ENCODE peak calls at places on chromosomes 16 and 17, in nine cellular contexts. H is mesenchymal stem cell, B is tibial nerve, X is tibial artery, J is PC-9, O is colonic mucosa, N is endodermal cell, D is uterus, A is HAP-1. M is an unnamed sample. For H3K9me3, the result is how much of the 10 kb centered on the place peaks cover.

GRCh38 chr17:17181666-17182600 is 24.2 kb downstream of the PLD6 start:
- DNase-seq in H (no peak), B (no peak), X (no peak), J (no peak), O (no peak), N (no peak), D (no peak), A (no peak), M (no peak)

GRCh38 chr17:43871947-43872690 is 25.1 kb downstream of the CD300LG start:
- DNase-seq in H (no peak), B (no peak), X (no peak), J (peak), O (peak), N (peak), D (no peak), A (no peak), M (no peak)

GRCh38 chr16:84819644-84820304 is at the start of gene CRISPLD2:
- DNase-seq in H (peak), B (peak), X (peak), J (peak), O (peak), N (peak), D (peak), A (peak), M (no peak)

GRCh38 chr16:83200005-83200779 is 573.4 kb downstream of the CDH13 start:
- DNase-seq in H (no peak), B (no peak), X (no peak), J (no peak), O (no peak), N (peak), D (no peak), A (no peak), M (no peak)

GRCh38 chr17:45276031-45276430 is 14.1 kb upstream of the SPATA32 start:
- DNase-seq in H (peak), B (no peak), X (no peak), J (no peak), O (no peak), N (peak), D (no peak), A (no peak), M (no peak)

GRCh38 chr17:6082335-6082734 is 12.2 kb downstream of the WSCD1 start:
- DNase-seq in H (no peak), B (no peak), X (no peak), J (no peak), O (no peak), N (peak), D (no peak), A (no peak), M (no peak)

GRCh38 chr16:77805403-77805802 is 17.0 kb downstream of the VAT1L start:
- DNase-seq in H (no peak), B (no peak), X (no peak), J (no peak), O (no peak), N (no peak), D (no peak), A (no peak), M (no peak)

GRCh38 chr16:83633285-83633684 is 174.5 kb upstream of the HSBP1 start:
- DNase-seq in H (no peak), B (no peak), X (no peak), J (no peak), O (no peak), N (no peak), D (no peak), A (no peak), M (no peak)

GRCh38 chr17:50186661-50187402 is 14.6 kb downstream of the COL1A1 start:
- DNase-seq in H (peak), B (no peak), X (no peak), J (no peak), O (no peak), N (no peak), D (no peak), A (no peak), M (no peak)

GRCh38 chr17:46063239-46063638 is 64.2 kb downstream of the STH start:
- DNase-seq in H (peak), B (no peak), X (no peak), J (no peak), O (no peak), N (no peak), D (no peak), A (no peak), M (no peak)

GRCh38 chr16:74888227-74888862 is 96.6 kb downstream of the WDR59 start:
- DNase-seq in H (no peak), B (no peak), X (no peak), J (no peak), O (no peak), N (no peak), D (no peak), A (no peak), M (no peak)

DNA sequence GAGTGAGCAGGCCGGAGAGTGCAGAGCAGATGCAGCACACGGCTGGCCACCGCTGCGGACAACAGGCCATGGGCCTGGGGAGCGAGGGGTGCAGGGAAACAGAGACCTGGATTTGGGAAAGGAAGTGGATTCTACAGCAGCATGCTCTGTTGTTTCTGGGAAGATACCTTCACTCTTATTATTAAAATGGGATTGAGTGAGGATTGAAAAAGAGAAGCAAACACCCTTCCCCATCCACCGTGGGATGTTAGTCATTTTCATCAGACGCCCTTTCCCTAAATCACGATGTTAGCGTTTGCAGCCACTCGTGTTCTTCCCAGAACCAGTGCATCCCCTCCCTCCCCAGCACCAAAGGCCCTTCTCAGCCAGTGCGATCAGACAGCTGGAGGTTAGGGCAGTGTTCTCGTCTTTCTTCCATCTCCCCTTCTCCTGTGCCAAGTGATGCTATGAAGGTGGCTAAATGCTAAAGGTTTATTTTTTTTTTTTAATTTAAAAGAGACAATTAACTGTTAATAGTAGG is 196.5 kb upstream of the CHMP6 start:
- DNase-seq in H (no peak), B (no peak), X (no peak), J (no peak), O (no peak), N (peak), D (no peak), A (no peak), M (no peak)
- H3K9me3 ChIP-seq in H (under half), B (under half), X (under half), J (under half), O (under half), N (under half), D (under half), A (under half), M (under half)

DNA sequence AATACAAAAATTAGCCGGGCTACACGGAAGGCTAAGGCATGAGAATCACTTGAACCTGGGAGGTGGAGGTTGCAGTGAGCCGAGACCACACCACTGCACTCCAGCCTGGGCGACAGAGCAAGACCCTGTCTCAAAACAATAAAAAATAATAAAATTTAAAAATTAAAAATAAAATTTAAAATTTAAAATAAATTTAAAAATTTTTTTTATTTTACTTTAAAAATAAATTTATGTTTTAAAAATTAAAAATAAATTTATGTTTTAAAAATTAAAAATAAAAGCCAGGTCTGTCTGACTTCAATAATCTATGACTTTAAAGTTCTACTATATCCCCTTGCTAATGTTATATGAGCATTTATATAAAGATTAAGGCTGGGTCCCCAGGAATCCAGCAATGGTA is 140.3 kb upstream of the NOL11 start:
- DNase-seq in H (no peak), B (no peak), X (no peak), J (no peak), O (no peak), N (no peak), D (no peak), A (no peak), M (no peak)
- H3K4me3 ChIP-seq in H (no peak), B (no peak), X (no peak), J (no peak), O (no peak), N (no peak), D (no peak), A (no peak), M (no peak)

GRCh38 chr16:63850979-63851378 is 1270.9 kb downstream of the CDH11 start:
- DNase-seq in H (no peak), B (no peak), X (no peak), J (no peak), O (no peak), N (no peak), D (no peak), A (no peak), M (no peak)
- H3K9me3 ChIP-seq in H (under half), B (under half), X (under half), J (under half), O (under half), N (under half), D (under half), A (under half), M (under half)

DNA sequence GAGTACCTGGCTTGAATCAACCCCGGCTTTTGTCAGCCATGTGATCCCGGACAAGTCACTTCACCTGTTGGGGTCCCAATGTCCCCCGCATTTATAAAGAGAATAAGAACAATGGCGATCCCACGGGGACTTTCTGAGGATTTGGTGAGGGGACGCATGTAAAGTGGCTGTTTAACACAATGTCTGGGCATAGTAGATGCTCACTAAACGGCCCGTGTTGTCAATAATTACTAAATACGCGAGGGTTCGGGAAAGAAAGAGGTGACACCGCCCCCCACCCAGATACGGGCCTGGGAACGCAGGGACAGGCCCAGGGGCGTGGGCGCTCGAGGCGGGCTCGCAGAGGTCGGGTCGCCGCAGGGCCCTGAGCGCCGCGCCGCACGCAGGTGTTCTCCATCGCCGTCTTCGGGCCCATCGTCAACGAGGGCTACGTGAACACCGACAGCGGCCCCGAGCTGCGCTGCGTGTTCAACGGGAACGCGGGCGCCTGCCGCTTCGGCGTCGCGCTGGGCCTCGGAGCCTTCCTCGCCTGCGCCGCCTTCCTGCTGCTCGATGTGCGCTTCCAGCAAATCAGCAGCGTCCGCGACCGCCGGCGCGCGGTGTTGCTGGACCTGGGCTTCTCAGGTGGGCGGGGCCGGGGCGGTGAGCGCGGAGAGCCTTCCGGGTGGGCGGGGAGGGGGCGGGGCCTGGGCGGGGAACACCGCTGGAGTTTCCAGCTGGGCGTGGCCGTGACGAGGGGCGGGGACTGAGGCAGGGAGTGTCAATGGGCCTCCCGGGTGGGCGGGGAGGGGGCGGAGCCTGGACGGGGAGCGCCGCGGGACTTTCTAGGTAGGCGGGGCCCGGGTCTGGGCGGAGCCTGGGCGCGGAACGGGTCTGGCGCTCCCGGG is 2.1 kb downstream of the SYNGR3 start:
- DNase-seq in H (peak), B (peak), X (peak), J (peak), O (peak), N (peak), D (peak), A (no peak), M (no peak)
- H3K4me3 ChIP-seq in H (peak), B (peak), X (peak), J (no peak), O (peak), N (no peak), D (no peak), A (no peak), M (no peak)

DNA sequence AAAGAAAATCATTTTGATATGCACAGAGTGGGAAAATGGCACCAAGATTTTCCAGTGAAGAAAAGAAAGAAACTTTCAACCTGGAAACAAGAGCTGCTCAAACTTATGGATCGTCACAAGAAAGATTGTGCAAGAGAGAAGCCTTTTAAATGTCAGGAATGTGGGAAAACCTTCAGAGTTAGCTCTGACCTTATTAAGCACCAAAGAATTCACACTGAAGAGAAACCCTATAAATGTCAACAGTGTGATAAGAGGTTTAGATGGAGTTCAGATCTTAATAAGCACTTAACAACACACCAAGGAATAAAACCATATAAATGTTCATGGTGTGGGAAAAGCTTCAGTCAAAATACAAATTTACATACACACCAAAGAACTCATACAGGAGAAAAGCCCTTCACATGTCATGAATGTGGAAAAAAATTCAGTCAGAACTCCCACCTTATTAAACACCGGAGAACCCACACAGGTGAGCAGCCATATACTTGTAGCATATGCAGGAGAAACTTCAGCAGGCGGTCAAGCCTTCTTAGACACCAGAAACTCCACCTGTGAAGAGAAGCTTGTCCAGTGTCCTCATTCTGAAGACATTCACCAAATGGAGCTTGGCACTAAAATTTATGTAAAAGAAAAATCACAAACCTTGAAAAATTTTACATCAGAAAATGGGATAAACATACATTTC is 12.2 kb downstream of the ZNF75A start:
- DNase-seq in H (peak), B (no peak), X (no peak), J (no peak), O (no peak), N (no peak), D (no peak), A (no peak), M (no peak)
- H3K9me3 ChIP-seq in H (half or more), B (half or more), X (under half), J (half or more), O (under half), N (half or more), D (half or more), A (under half), M (half or more)

GRCh38 chr17:31310877-31311276 is 3.0 kb downstream of the EVI2B start:
- DNase-seq in H (no peak), B (no peak), X (no peak), J (no peak), O (no peak), N (no peak), D (no peak), A (no peak), M (no peak)

GRCh38 chr17:31318298-31319190 is 2.9 kb downstream of the EVI2A start:
- DNase-seq in H (peak), B (peak), X (peak), J (no peak), O (peak), N (no peak), D (peak), A (no peak), M (no peak)

GRCh38 chr17:31310260-31310659 is 3.6 kb downstream of the EVI2B start:
- DNase-seq in H (no peak), B (no peak), X (no peak), J (no peak), O (no peak), N (no peak), D (no peak), A (no peak), M (no peak)

GRCh38 chr17:31313982-31314787 is at the start of gene EVI2B:
- DNase-seq in H (peak), B (no peak), X (no peak), J (no peak), O (no peak), N (no peak), D (no peak), A (peak), M (no peak)

GRCh38 chr17:31314788-31315105 is 893 bp upstream of the EVI2B start:
- DNase-seq in H (no peak), B (no peak), X (no peak), J (no peak), O (no peak), N (no peak), D (no peak), A (no peak), M (no peak)
- H3K4me3 ChIP-seq in H (no peak), B (no peak), X (no peak), J (no peak), O (no peak), N (no peak), D (no peak), A (no peak), M (no peak)

GRCh38 chr16:9060225-9060624 is 31.2 kb upstream of the HAPSTR1 start:
- DNase-seq in H (no peak), B (no peak), X (no peak), J (no peak), O (no peak), N (no peak), D (no peak), A (no peak), M (no peak)
- H3K9me3 ChIP-seq in H (under half), B (under half), X (under half), J (under half), O (under half), N (under half), D (under half), A (under half), M (under half)

GRCh38 chr17:19978206-19978802 is 676 bp upstream of the AKAP10 start:
- DNase-seq in H (peak), B (no peak), X (no peak), J (no peak), O (peak), N (peak), D (no peak), A (no peak), M (no peak)

GRCh38 chr17:19977360-19978205 is at the start of gene AKAP10:
- DNase-seq in H (peak), B (peak), X (peak), J (peak), O (peak), N (peak), D (peak), A (peak), M (no peak)

GRCh38 chr17:19975601-19976000 is 2.0 kb downstream of the AKAP10 start:
- DNase-seq in H (no peak), B (no peak), X (no peak), J (no peak), O (no peak), N (no peak), D (no peak), A (no peak), M (no peak)

GRCh38 chr17:19979917-19980770 is 2.5 kb upstream of the AKAP10 start:
- DNase-seq in H (no peak), B (no peak), X (peak), J (no peak), O (peak), N (peak), D (no peak), A (no peak), M (no peak)

GRCh38 chr17:19978803-19979202 is 1.2 kb upstream of the AKAP10 start:
- DNase-seq in H (no peak), B (no peak), X (no peak), J (no peak), O (no peak), N (peak), D (no peak), A (no peak), M (no peak)
- H3K4me3 ChIP-seq in H (peak), B (peak), X (peak), J (no peak), O (peak), N (peak), D (no peak), A (no peak), M (no peak)

DNA sequence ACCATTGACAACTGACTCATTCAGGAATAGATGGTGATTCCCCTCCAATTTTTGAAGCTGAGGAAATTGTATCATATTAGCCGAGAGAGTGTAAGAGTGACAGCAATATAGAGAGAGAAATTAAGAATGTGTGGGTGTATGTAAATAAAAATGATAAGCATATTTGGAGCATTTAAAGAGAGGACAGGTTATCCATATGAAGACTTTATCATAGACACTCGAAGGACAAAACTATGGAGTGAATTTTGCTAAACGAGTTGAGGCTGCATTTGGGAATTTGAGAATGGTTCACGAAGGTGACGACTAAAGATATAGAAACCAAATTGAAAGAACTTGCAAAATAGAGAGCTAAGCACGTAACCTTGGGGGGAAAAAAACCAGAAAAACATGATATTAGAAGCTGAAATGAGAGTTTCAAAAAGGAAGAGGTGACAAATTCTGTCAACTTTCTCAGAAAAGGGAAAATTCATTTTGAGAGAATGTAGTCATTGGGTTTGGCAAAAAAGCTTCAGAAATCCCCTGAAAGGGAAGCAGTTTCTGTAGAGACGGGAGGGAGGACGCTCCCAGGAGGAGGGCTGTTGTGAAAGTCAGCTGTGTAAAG is 129.7 kb downstream of the KCNJ2 start:
- DNase-seq in H (no peak), B (no peak), X (no peak), J (no peak), O (no peak), N (no peak), D (no peak), A (no peak), M (no peak)
- H3K9me3 ChIP-seq in H (under half), B (under half), X (under half), J (under half), O (under half), N (under half), D (under half), A (under half), M (under half)